ENCODE peak calls at places on chromosomes 12 and 14, in five cellular contexts. A is right atrium auricular region, H is lower leg skin, Q is GM13977, O is type B pancreatic cell. F is an unnamed sample.

GRCh38 chr14:83548061-83548839 is 1981.7 kb upstream of the FLRT2 start:
- DNase-seq in H (no peak), Q (no peak), A (no peak), O (no peak), F (no peak)

GRCh38 chr12:54428050-54429013 is 9.3 kb upstream of the ITGA5 start:
- DNase-seq in H (no peak), Q (no peak), O (no peak), A (no peak), F (peak)

GRCh38 chr12:109547286-109547685 is 26.0 kb downstream of the MMAB start:
- DNase-seq in Q (no peak), O (no peak), H (no peak), A (no peak), F (no peak)

GRCh38 chr12:124827588-124828184 is 36.0 kb downstream of the SCARB1 start:
- DNase-seq in A (no peak), O (no peak), Q (peak), H (no peak), F (no peak)

GRCh38 chr12:89517648-89518047 is 6.9 kb downstream of the GALNT4 start:
- DNase-seq in H (no peak), A (no peak), O (no peak), Q (no peak), F (no peak)

GRCh38 chr14:105151131-105151837 is 17.3 kb downstream of the JAG2 start:
- DNase-seq in H (no peak), Q (no peak), O (no peak), A (no peak), F (no peak)

GRCh38 chr12:104508752-104509446 is 52.2 kb downstream of the CHST11 start:
- DNase-seq in H (no peak), O (no peak), Q (no peak), A (no peak), F (no peak)

GRCh38 chr12:94318178-94318577 is 141.5 kb downstream of the CEP83 start:
- DNase-seq in H (no peak), A (no peak), O (no peak), Q (no peak), F (no peak)

GRCh38 chr14:105473033-105473676 is 1.5 kb upstream of the CRIP2 start:
- DNase-seq in A (no peak), O (no peak), H (no peak), Q (no peak), F (no peak)

GRCh38 chr12:80745851-80746250 is 29.1 kb downstream of the MYF5 start:
- DNase-seq in H (no peak), A (no peak), O (no peak), Q (no peak), F (no peak)

GRCh38 chr12:100955139-100955538 is 160.6 kb downstream of the ANO4 start:
- DNase-seq in O (no peak), Q (no peak), H (no peak), A (no peak), F (no peak)

GRCh38 chr12:58029260-58029659 is 87.9 kb downstream of the ATP23 start:
- DNase-seq in Q (no peak), A (no peak), H (no peak), O (no peak), F (no peak)

GRCh38 chr12:110156766-110157165 is 32.6 kb downstream of the IFT81 start:
- DNase-seq in A (no peak), Q (no peak), H (no peak), O (no peak), F (no peak)

GRCh38 chr12:3600039-3600720 is 109.2 kb downstream of the PRMT8 start:
- DNase-seq in H (peak), O (no peak), A (no peak), Q (no peak), F (no peak)

GRCh38 chr14:25006961-25007795 is 42.8 kb downstream of the STXBP6 start:
- DNase-seq in A (no peak), O (no peak), H (no peak), Q (no peak), F (no peak)

GRCh38 chr14:64736271-64737131 is 32.3 kb downstream of the PLEKHG3 start:
- DNase-seq in H (no peak), Q (no peak), A (no peak), O (no peak), F (no peak)

GRCh38 chr12:84604541-84604940 is 308.1 kb downstream of the SLC6A15 start:
- DNase-seq in Q (no peak), H (no peak), A (no peak), O (no peak), F (no peak)

GRCh38 chr12:20063116-20063515 is 305.2 kb upstream of the PDE3A start:
- DNase-seq in Q (no peak), O (no peak), H (no peak), A (no peak), F (no peak)

GRCh38 chr12:52606581-52607241 is 5.4 kb upstream of the KRT72 start:
- DNase-seq in O (no peak), Q (no peak), H (no peak), A (peak), F (no peak)

GRCh38 chr14:51676549-51676948 is 24.8 kb downstream of the FRMD6 start:
- DNase-seq in H (no peak), Q (no peak), O (no peak), A (no peak), F (no peak)

GRCh38 chr14:77026166-77026929 is 2.2 kb downstream of the IRF2BPL start:
- DNase-seq in O (no peak), A (no peak), H (no peak), Q (no peak), F (no peak)

GRCh38 chr12:53844989-53845836 is 93.4 kb upstream of the HOXC13 start:
- DNase-seq in H (peak), Q (no peak), O (no peak), A (no peak), F (no peak)

GRCh38 chr12:47021298-47021697 is 58.1 kb upstream of the PCED1B start:
- DNase-seq in H (no peak), O (no peak), Q (peak), A (no peak), F (peak)

GRCh38 chr12:26370098-26370497 is 174.7 kb downstream of the SSPN start:
- DNase-seq in Q (no peak), H (no peak), O (no peak), A (no peak), F (no peak)
- TF ChIP-seq CTCF in Q (no peak), H (no peak), O (no peak), A (no peak), F (no peak)

DNA sequence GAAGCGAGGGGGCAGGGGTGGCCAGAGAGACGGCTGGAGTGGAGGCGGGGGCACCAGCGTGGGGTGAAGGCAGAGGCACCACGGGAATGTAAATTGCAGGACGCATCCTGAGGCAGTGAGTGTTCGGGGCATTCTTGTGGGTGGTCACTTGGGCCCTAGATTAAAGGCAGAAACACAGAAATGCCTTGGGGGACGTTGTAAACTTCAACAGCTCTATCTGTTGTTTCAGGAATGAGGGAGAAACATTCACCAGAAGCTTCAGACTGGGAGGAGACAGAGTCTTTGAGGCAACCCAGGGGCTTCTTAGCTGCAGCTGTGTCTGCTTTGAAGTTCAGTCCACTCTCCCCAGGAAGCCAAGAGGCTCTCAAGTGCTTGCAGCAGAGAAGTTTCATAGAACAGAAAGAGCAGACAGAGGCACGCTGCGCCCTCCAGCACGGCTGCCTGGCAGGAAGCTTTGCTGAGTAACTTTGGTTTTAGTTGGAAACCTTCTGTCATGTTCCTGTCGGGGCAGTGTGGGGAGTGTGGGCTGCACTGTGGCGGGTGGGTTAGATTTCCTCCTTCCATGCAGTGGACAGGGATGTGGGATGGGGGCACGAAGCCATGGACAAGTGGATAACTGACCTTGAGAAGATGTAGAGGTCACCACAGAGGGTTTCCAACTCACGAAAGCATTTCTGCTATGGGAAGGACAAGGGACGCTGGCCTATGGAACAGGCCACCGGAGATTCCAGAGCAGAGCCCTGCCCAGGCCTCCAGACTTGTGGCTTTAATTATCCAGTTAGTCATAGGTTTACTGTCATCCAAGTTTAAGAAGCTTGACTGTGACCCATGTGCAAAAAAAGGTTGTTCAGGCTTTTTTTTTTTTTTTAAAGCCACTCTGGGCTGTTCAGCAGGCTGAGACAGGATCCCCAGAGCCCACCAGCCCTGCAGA is 107.6 kb downstream of the ARF6 start:
- DNase-seq in O (no peak), Q (peak), A (peak), H (peak), F (no peak)
- TF ChIP-seq CTCF in O (no peak), Q (no peak), A (no peak), H (no peak), F (no peak)

GRCh38 chr12:55823419-55823818 is 5.6 kb downstream of the ORMDL2 start:
- DNase-seq in A (no peak), H (no peak), O (no peak), Q (no peak), F (no peak)

GRCh38 chr12:55824726-55825125 is 4.7 kb downstream of the DNAJC14 start:
- DNase-seq in H (no peak), O (no peak), Q (no peak), A (no peak), F (no peak)

GRCh38 chr12:55820679-55821078 is 2.8 kb downstream of the ORMDL2 start:
- DNase-seq in H (no peak), A (no peak), O (no peak), Q (no peak), F (no peak)

GRCh38 chr12:55818886-55819285 is 1.0 kb downstream of the ORMDL2 start:
- DNase-seq in Q (no peak), O (no peak), A (no peak), H (no peak), F (no peak)

GRCh38 chr12:55822228-55822627 is 4.4 kb downstream of the ORMDL2 start:
- DNase-seq in Q (no peak), O (no peak), A (no peak), H (no peak), F (peak)
- TF ChIP-seq CTCF in Q (no peak), O (peak), A (no peak), H (no peak), F (no peak)

GRCh38 chr12:96501908-96502307 is 12.5 kb downstream of the CFAP54 start:
- DNase-seq in A (no peak), Q (no peak), O (no peak), H (no peak), F (no peak)

GRCh38 chr12:96501139-96501741 is 11.9 kb downstream of the CFAP54 start:
- DNase-seq in Q (no peak), A (no peak), O (no peak), H (no peak), F (peak)

GRCh38 chr12:96502949-96503532 is 13.7 kb downstream of the CFAP54 start:
- DNase-seq in H (no peak), Q (no peak), O (no peak), A (no peak), F (no peak)

GRCh38 chr12:96502477-96502876 is 13.1 kb downstream of the CFAP54 start:
- DNase-seq in A (no peak), Q (peak), H (no peak), O (no peak), F (no peak)

GRCh38 chr12:96500686-96501085 is 11.3 kb downstream of the CFAP54 start:
- DNase-seq in Q (no peak), A (no peak), H (no peak), O (no peak), F (no peak)
- TF ChIP-seq CTCF in Q (peak), A (no peak), H (no peak), O (no peak), F (no peak)

DNA sequence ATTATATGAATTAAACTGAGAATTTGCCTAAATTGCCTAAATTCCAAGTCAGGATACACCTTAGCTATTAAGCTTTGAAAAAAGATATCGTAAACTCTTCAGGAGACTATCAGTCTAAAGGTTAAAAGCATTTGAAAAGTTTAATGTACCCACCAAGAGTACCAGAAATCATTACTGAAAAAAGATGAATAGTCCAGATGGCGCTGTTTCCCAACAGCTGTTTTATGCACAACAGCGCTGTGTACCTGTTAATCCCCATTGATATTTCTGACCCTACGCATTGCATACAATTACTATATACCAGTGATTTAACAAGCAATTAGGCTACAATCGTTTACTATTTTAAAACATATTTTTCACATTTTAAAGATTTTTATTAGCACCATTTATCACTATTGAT is 185.0 kb downstream of the PLCZ1 start:
- DNase-seq in Q (no peak), A (no peak), O (no peak), H (no peak), F (no peak)
- TF ChIP-seq CTCF in Q (no peak), A (no peak), O (no peak), H (no peak), F (no peak)

DNA sequence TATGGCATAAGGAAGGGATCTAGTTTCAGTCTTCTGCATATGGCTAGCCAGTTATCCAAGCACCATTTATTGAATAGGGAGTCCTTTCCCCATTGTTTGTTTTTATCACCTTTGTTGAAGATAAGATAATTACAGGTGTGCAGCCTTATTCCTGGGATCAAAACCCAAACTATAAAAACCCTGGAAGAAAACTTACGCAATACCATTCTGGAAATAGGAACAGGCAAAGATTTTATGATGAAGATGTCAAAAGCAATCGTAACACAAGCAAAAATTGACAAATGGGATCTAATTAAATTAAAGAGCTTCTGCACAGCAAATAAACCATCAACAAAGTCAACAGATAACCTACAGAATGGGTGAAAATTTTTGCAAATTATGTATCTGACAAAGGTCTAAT is 128.5 kb upstream of the DCN start:
- DNase-seq in H (no peak), A (no peak), Q (no peak), O (no peak), F (no peak)
- TF ChIP-seq CTCF in H (no peak), A (no peak), Q (no peak), O (no peak), F (no peak)

GRCh38 chr14:89241934-89242670 is 174.9 kb downstream of the FOXN3 start:
- DNase-seq in H (no peak), Q (no peak), A (no peak), O (no peak), F (no peak)

GRCh38 chr14:89240414-89240813 is 176.6 kb downstream of the FOXN3 start:
- DNase-seq in Q (no peak), O (no peak), A (no peak), H (no peak), F (no peak)

GRCh38 chr14:89241265-89241664 is 175.8 kb downstream of the FOXN3 start:
- DNase-seq in Q (no peak), A (no peak), O (no peak), H (no peak), F (no peak)

GRCh38 chr14:89236846-89237245 is 180.2 kb downstream of the FOXN3 start:
- DNase-seq in A (no peak), O (no peak), Q (no peak), H (no peak), F (no peak)

GRCh38 chr14:89237923-89238529 is 179.0 kb downstream of the FOXN3 start:
- DNase-seq in Q (no peak), O (no peak), A (no peak), H (no peak), F (no peak)
- TF ChIP-seq CTCF in Q (no peak), O (peak), A (no peak), H (no peak), F (no peak)